ENCODE peak calls at places on chromosomes 12 and 14, in six cellular contexts. Z, J, C, W, H and F are unnamed samples.

GRCh38 chr14:105218611-105219010 is 29.7 kb upstream of the BTBD6 start:
- DNase-seq in Z (no peak), J (no peak), C (no peak), W (no peak), H (no peak), F (no peak)

GRCh38 chr12:97556201-97556824 is 93.7 kb downstream of the RMST start:
- DNase-seq in Z (peak), J (no peak), C (no peak), W (no peak), H (peak), F (peak)

GRCh38 chr12:66563220-66563619 is 115.7 kb downstream of the GRIP1 start:
- DNase-seq in Z (no peak), J (no peak), C (no peak), W (no peak), H (no peak), F (no peak)

GRCh38 chr12:91460457-91460856 is 277.8 kb upstream of the DCN start:
- DNase-seq in Z (no peak), J (no peak), C (no peak), W (no peak), H (no peak), F (no peak)

GRCh38 chr14:104387385-104388010 is 192.1 kb upstream of the C14orf180 start:
- DNase-seq in Z (no peak), J (no peak), C (no peak), W (no peak), H (no peak), F (no peak)

GRCh38 chr12:132501189-132501940 is 11.4 kb downstream of the FBRSL1 start:
- DNase-seq in Z (no peak), J (no peak), C (no peak), W (no peak), H (no peak), F (no peak)

GRCh38 chr12:1034726-1035457 is 43.9 kb downstream of the ERC1 start:
- DNase-seq in Z (no peak), J (no peak), C (no peak), W (no peak), H (no peak), F (no peak)

GRCh38 chr12:128840862-128841468 is 12.3 kb upstream of the GLT1D1 start:
- DNase-seq in Z (no peak), J (peak), C (no peak), W (no peak), H (no peak), F (no peak)

GRCh38 chr14:90726656-90727055 is 89.6 kb downstream of the TTC7B start:
- DNase-seq in Z (peak), J (no peak), C (no peak), W (peak), H (peak), F (peak)

GRCh38 chr14:31950760-31951637 is 126.1 kb upstream of the ARHGAP5 start:
- DNase-seq in Z (peak), J (no peak), C (peak), W (no peak), H (peak), F (peak)

GRCh38 chr14:64117671-64118402 is 176.3 kb downstream of the ESR2 start:
- DNase-seq in Z (peak), J (no peak), C (no peak), W (no peak), H (peak), F (no peak)

GRCh38 chr12:15227004-15227679 is 5.9 kb upstream of the RERG start:
- DNase-seq in Z (peak), J (no peak), C (peak), W (no peak), H (peak), F (peak)

GRCh38 chr14:32724864-32725550 is 213.7 kb upstream of the NPAS3 start:
- DNase-seq in Z (peak), J (no peak), C (no peak), W (peak), H (peak), F (peak)

GRCh38 chr12:88579572-88579940 is 715 bp downstream of the KITLG start:
- DNase-seq in Z (peak), J (no peak), C (peak), W (no peak), H (no peak), F (peak)

GRCh38 chr12:78442454-78442801 is 422.1 kb upstream of the SYT1 start:
- DNase-seq in Z (no peak), J (no peak), C (no peak), W (peak), H (peak), F (peak)

GRCh38 chr14:104794641-104795467 is 694 bp downstream of the AKT1 start:
- DNase-seq in Z (peak), J (peak), C (no peak), W (no peak), H (peak), F (peak)